ENCODE peak calls at places on chromosome 14, in six cellular contexts. K, T, S, O, W and X are unnamed samples.

GRCh38 chr14:68940614-68941185 is 38.4 kb downstream of the ACTN1 start:
- DNase-seq in K (no peak), W (no peak), S (no peak), T (no peak), O (no peak), X (no peak)

GRCh38 chr14:72726444-72726843 is 167.5 kb downstream of the DPF3 start:
- DNase-seq in O (no peak), W (no peak), T (no peak), S (no peak), K (no peak), X (no peak)

GRCh38 chr14:104694991-104695659 is 5.7 kb downstream of the INF2 start:
- DNase-seq in S (no peak), K (no peak), T (no peak), W (no peak), O (no peak), X (no peak)

GRCh38 chr14:101019974-101020710 is 116.6 kb upstream of the RTL1 start:
- DNase-seq in O (no peak), W (no peak), K (peak), S (no peak), T (no peak), X (no peak)

GRCh38 chr14:61112506-61112905 is 131.5 kb downstream of the SLC38A6 start:
- DNase-seq in T (no peak), O (no peak), W (no peak), S (no peak), K (no peak), X (no peak)

GRCh38 chr14:104443391-104444158 is 136.0 kb upstream of the C14orf180 start:
- DNase-seq in O (no peak), W (no peak), S (no peak), K (no peak), T (no peak), X (no peak)

GRCh38 chr14:50210074-50210473 is 21.3 kb downstream of the SOS2 start:
- DNase-seq in S (no peak), O (no peak), W (no peak), K (no peak), T (no peak), X (no peak)

GRCh38 chr14:20684662-20685456 is 499 bp downstream of the RNASE4 start:
- DNase-seq in S (peak), O (peak), T (peak), W (no peak), K (peak), X (no peak)

GRCh38 chr14:68110989-68111704 is 291.6 kb downstream of the RAD51B start:
- DNase-seq in O (no peak), W (no peak), T (no peak), K (no peak), S (no peak), X (no peak)

GRCh38 chr14:87013583-87013982 is 979.4 kb downstream of the GALC start:
- DNase-seq in T (no peak), K (no peak), O (no peak), W (peak), S (peak), X (peak)

GRCh38 chr14:94180655-94181271 is 6.6 kb downstream of the PPP4R4 start:
- DNase-seq in K (no peak), T (no peak), S (peak), W (no peak), O (no peak), X (no peak)

GRCh38 chr14:58555647-58556046 is 82.1 kb upstream of the DACT1 start:
- DNase-seq in O (no peak), T (no peak), K (no peak), S (no peak), W (no peak), X (no peak)

GRCh38 chr14:38992067-38992835 is 110.8 kb downstream of the SEC23A start:
- DNase-seq in T (no peak), O (no peak), K (no peak), S (no peak), W (no peak), X (no peak)

GRCh38 chr14:102738373-102739189 is 38.7 kb upstream of the TRAF3 start:
- DNase-seq in K (no peak), T (no peak), O (no peak), S (no peak), W (no peak), X (no peak)

GRCh38 chr14:31268216-31268615 is 60.6 kb upstream of the HECTD1 start:
- DNase-seq in K (no peak), S (no peak), W (no peak), O (no peak), T (no peak), X (no peak)

GRCh38 chr14:30283822-30284446 is 275.0 kb upstream of the G2E3 start:
- DNase-seq in S (peak), O (no peak), K (no peak), T (peak), W (no peak), X (no peak)

GRCh38 chr14:88750945-88751344 is 41.8 kb downstream of the EML5 start:
- DNase-seq in K (no peak), S (no peak), O (no peak), W (no peak), T (no peak), X (no peak)

GRCh38 chr14:100106661-100107112 is 41.5 kb downstream of the EVL start:
- DNase-seq in K (peak), O (no peak), S (no peak), T (no peak), W (no peak), X (no peak)

GRCh38 chr14:54902521-54903420 is at the start of gene GCH1:
- DNase-seq in S (no peak), T (peak), K (peak), O (peak), W (no peak), X (no peak)

GRCh38 chr14:36582011-36582873 is at the start of gene NKX2-8:
- DNase-seq in W (no peak), K (no peak), T (no peak), S (no peak), O (no peak), X (no peak)

GRCh38 chr14:95524706-95525512 is 8.5 kb upstream of the SYNE3 start:
- DNase-seq in S (no peak), O (no peak), T (peak), K (peak), W (no peak), X (no peak)

GRCh38 chr14:95522556-95522955 is 6.1 kb upstream of the SYNE3 start:
- DNase-seq in S (no peak), W (no peak), K (no peak), O (no peak), T (no peak), X (no peak)

GRCh38 chr14:95523818-95524448 is 7.5 kb upstream of the SYNE3 start:
- DNase-seq in O (no peak), S (peak), K (peak), T (no peak), W (peak), X (peak)

GRCh38 chr14:95522116-95522515 is 5.7 kb upstream of the SYNE3 start:
- DNase-seq in W (no peak), O (no peak), T (no peak), S (no peak), K (peak), X (no peak)

GRCh38 chr14:95523051-95523817 is 6.8 kb upstream of the SYNE3 start:
- DNase-seq in S (no peak), K (peak), O (no peak), W (no peak), T (no peak), X (no peak)
- H3K4me3 ChIP-seq in S (no peak), K (no peak), O (no peak), W (peak), T (no peak), X (no peak)

GRCh38 chr14:76575108-76575507 is 186.2 kb upstream of the VASH1 start:
- DNase-seq in S (no peak), O (no peak), K (no peak), T (no peak), W (no peak), X (no peak)
- H3K4me3 ChIP-seq in S (no peak), O (no peak), K (no peak), T (no peak), W (no peak), X (no peak)

DNA sequence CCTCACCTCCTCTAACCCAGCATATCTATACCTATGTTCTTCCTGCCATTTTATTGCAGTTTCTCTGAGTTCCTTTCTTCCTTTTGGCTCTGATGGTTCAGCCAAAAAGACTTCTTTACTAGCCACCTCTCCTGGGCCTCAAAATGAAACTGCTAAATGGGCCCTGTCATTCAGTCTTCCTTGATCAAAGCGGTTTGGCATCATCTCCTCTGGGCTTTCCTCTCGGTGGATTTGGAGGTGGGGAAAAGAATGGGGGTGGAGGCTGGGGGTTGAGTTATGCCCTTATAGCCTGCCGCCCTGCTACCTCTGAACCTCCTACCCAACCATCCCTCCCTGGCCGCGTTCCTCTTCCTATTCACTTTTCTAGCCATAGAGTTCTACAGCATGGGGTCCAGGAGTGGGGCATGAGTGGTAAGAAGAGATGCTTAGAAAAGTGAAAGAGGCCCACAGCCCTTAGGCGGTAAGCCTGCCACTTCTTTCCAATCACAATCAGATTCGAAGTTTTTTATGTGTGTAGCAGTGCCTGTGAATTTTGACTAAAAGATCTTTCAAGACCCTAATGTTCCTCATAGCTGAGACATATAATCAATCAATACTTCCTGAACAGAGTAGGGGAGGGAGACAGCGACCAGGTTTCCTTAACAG is 2.5 kb downstream of the AJUBA start:
- DNase-seq in O (peak), K (no peak), S (no peak), W (no peak), T (no peak), X (no peak)
- H3K4me3 ChIP-seq in O (no peak), K (peak), S (peak), W (peak), T (peak), X (peak)

GRCh38 chr14:99007795-99008194 is 264.2 kb downstream of the BCL11B start:
- DNase-seq in K (no peak), T (no peak), O (no peak), W (no peak), S (no peak), X (no peak)

GRCh38 chr14:99003646-99004045 is 268.4 kb downstream of the BCL11B start:
- DNase-seq in S (no peak), O (no peak), T (no peak), W (no peak), K (no peak), X (no peak)

GRCh38 chr14:99004112-99004511 is 267.9 kb downstream of the BCL11B start:
- DNase-seq in K (no peak), T (no peak), W (no peak), S (no peak), O (no peak), X (no peak)

GRCh38 chr14:99009875-99010274 is 262.1 kb downstream of the BCL11B start:
- DNase-seq in T (no peak), S (no peak), O (no peak), K (no peak), W (no peak), X (no peak)

DNA sequence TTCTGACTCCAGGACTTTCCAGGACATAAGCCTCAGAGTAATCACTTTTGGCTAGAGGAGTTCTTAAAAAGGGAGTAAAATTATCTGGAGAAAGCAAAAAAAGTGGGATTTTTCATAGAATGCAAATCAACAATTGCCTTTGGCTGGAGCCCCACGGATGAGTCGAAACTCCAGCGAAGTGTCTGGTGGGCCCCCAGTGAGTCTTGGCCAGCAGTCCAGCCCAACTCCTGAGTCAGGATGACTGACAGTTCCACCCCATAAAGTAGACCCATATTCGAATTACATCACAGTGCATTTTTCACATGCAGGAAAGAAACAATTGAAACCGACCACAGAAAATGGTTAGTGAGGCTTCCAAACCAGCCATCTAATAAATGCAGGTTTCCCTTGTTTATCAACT is 265.7 kb downstream of the BCL11B start:
- DNase-seq in W (no peak), O (no peak), T (no peak), K (no peak), S (no peak), X (no peak)
- H3K4me3 ChIP-seq in W (no peak), O (no peak), T (no peak), K (no peak), S (no peak), X (no peak)

DNA sequence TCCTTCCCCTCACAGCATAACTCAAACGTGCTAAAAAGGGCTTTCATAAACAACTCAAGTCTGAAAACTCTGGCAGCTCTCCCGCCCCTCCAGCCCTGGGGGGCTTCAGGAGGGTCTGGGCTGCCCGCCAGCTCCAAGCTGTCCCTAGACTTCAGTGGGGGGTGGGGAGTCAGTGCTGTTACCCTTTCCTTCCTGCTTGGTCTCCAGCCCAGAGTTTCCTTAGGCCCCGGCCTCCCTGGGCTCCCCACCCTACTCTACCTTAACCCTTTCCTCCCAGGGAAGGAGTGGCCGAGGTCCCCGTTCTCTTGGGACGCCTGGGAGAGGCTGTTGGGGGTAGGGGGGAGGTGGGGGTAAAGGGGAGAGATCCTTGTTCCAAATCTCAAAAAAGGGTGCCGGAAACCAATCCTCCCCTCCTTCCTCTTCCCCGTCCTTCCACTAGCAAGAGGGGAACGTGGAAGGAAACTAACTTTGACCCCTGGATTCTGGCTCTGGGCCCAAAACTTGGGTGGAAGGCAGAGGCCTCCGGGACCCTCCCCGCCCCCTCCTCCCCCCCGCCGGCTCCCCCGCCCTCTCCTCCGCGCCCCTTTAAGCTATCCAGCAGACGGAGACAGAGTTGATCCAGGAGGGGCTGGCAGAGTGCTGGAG is 383 bp upstream of the NYNRIN start:
- DNase-seq in T (no peak), K (no peak), S (no peak), O (no peak), W (no peak), X (no peak)
- H3K4me3 ChIP-seq in T (peak), K (peak), S (peak), O (no peak), W (peak), X (peak)